ENCODE peak calls at places on chromosome 3, in seven cellular contexts. L is left ventricle myocardium inferior, F is activated B cell treated with CpG ODN at 0.5 μM for 24 hours, J is kidney epithelial cell, Y is thoracic aorta, I is IMR-90, P is mammary epithelial cell. K is an unnamed sample.

GRCh38 chr3:49630784-49631183 is 43.4 kb upstream of the APEH start:
- DNase-seq in L (no peak), F (no peak), J (no peak), Y (no peak), I (no peak), P (no peak), K (no peak)

GRCh38 chr3:109071349-109072142 is 46.4 kb downstream of the MORC1 start:
- DNase-seq in L (no peak), F (no peak), J (no peak), Y (no peak), I (no peak), P (peak; percentile 4), K (no peak)

GRCh38 chr3:196120291-196120951 is 38.5 kb upstream of the TFRC start:
- DNase-seq in L (peak; percentile 28), F (no peak), J (no peak), Y (no peak), I (no peak), P (no peak), K (no peak)

GRCh38 chr3:9448643-9449042 is 51.2 kb downstream of the SETD5 start:
- DNase-seq in L (no peak), F (no peak), J (no peak), Y (no peak), I (peak; percentile 54), P (no peak), K (no peak)

GRCh38 chr3:171195686-171196085 is 169.2 kb upstream of the SLC2A2 start:
- DNase-seq in L (no peak), F (no peak), J (no peak), Y (no peak), I (no peak), P (peak; percentile 67), K (no peak)

GRCh38 chr3:79002465-79003372 is 765.1 kb downstream of the ROBO1 start:
- DNase-seq in L (no peak), F (no peak), J (no peak), Y (no peak), I (no peak), P (no peak), K (no peak)

GRCh38 chr3:117524890-117525289 is 815.3 kb downstream of the TUSC7 start:
- DNase-seq in L (no peak), F (no peak), J (peak; percentile 34), Y (no peak), I (peak; percentile 84), P (no peak), K (no peak)

GRCh38 chr3:43477600-43477999 is 144.2 kb downstream of the ANO10 start:
- DNase-seq in L (peak; percentile 24), F (no peak), J (no peak), Y (no peak), I (no peak), P (no peak), K (no peak)

GRCh38 chr3:184679056-184679502 is 32.8 kb downstream of the MAGEF1 start:
- DNase-seq in L (peak; percentile 51), F (no peak), J (no peak), Y (no peak), I (no peak), P (no peak), K (no peak)

GRCh38 chr3:50270422-50270831 is 1.5 kb downstream of the SEMA3B start:
- DNase-seq in L (no peak), F (no peak), J (no peak), Y (no peak), I (peak; percentile 37), P (peak; percentile 40), K (no peak)

DNA sequence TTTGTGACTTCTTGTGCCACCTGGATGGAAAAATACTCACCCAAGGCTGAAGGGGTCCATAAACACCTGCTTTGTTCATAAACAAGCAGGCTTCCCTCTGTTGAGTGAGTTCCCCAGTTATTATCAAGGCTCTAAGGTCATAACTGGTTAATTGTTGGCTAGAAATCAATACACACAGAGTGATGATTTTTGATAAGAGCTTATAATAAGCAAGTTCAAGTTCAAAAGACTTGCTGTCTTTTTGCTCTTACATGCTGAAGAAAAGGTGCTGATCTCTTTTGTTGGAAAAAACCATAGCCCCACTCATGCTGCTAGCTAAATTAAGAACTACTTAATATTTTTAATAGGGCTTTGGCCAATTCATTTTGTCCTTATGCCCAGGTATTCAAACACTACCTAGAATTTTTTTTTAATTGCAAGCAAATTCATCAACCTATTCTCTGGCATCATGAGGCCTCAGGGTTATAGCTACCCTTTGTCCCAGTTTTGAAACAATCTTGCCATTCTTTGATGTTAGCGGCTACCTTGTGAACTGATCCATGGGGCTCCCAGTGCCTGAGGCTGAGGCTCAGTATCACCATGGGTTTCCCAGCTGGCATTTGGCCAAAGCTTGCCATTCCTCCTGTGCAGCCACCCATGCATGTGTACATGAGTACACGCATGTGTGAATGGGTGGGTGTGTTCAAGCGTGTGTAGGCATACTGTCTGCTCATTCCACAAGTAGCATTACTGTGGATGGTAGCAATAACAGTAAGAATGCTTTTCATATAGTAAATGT is 127.6 kb upstream of the LPP start:
- DNase-seq in L (no peak), F (no peak), J (peak; percentile 93), Y (no peak), I (no peak), P (no peak), K (no peak)
- TF ChIP-seq CTCF in L (no peak), F (no peak), J (no peak), Y (no peak), I (no peak), P (no peak), K (no peak)

DNA sequence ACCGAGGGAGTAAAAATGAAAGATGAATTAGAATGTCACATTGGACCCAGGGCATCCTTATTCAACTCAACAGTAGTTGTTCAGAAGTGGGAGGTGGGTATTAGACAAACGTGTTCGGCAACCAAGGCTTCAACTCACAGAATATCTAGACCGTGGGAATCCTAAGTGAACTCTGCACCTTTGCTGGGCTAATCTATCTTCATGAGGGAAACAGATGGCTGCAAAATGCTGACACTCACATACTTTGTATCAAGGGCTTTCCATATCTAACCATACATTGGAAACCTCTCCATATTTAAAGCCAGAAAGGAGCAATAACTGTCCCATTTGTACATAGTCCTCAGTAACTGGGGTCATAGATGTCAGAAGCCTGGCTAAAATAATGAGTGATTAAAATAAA is 20.9 kb downstream of the PLSCR1 start:
- DNase-seq in L (no peak), F (no peak), J (no peak), Y (no peak), I (no peak), P (no peak), K (no peak)
- TF ChIP-seq CTCF in L (no peak), F (no peak), J (no peak), Y (no peak), I (no peak), P (no peak), K (no peak)

GRCh38 chr3:74883690-74884089 is 269.2 kb upstream of the CNTN3 start:
- DNase-seq in L (no peak), F (no peak), J (no peak), Y (no peak), I (peak; percentile 5), P (peak; percentile 31), K (no peak)
- TF ChIP-seq CTCF in L (peak; percentile 31), F (no peak), J (peak; percentile 45), Y (no peak), I (peak; percentile 36), P (peak; percentile 80), K (no peak)

GRCh38 chr3:124059580-124059979 is 67.7 kb upstream of the ROPN1 start:
- DNase-seq in L (no peak), F (no peak), J (no peak), Y (no peak), I (peak; percentile 52), P (no peak), K (no peak)

GRCh38 chr3:124057453-124057852 is 65.5 kb upstream of the ROPN1 start:
- DNase-seq in L (peak; percentile 44), F (no peak), J (no peak), Y (no peak), I (no peak), P (no peak), K (no peak)

GRCh38 chr3:124064050-124064449 is 72.1 kb upstream of the ROPN1 start:
- DNase-seq in L (no peak), F (no peak), J (no peak), Y (no peak), I (no peak), P (no peak), K (no peak)

GRCh38 chr3:124063168-124063909 is 71.4 kb upstream of the ROPN1 start:
- DNase-seq in L (no peak), F (no peak), J (no peak), Y (no peak), I (peak; percentile 60), P (no peak), K (no peak)
- TF ChIP-seq CTCF in L (no peak), F (no peak), J (no peak), Y (no peak), I (no peak), P (no peak), K (no peak)

GRCh38 chr3:131568460-131568859 is 65.7 kb upstream of the MRPL3 start:
- DNase-seq in L (no peak), F (no peak), J (no peak), Y (no peak), I (no peak), P (no peak), K (no peak)
- TF ChIP-seq CTCF in L (no peak), F (no peak), J (no peak), Y (no peak), I (no peak), P (no peak), K (no peak)

GRCh38 chr3:70065666-70066253 is 66.2 kb downstream of the SAMMSON start:
- DNase-seq in L (no peak), F (no peak), J (no peak), Y (no peak), I (no peak), P (no peak), K (no peak)
- TF ChIP-seq CTCF in L (no peak), F (no peak), J (peak; percentile 57), Y (no peak), I (no peak), P (peak; percentile 22), K (no peak)

K was measured in omental fat pad.